ENCODE peak calls at places on chromosome 22, in ten cellular contexts. One of them, this sample, is unnamed.

GRCh38 chr22:30979932-30980331 is 10.9 kb downstream of the TUG1 start:
- DNase-seq in A172: no peak
- DNase-seq in cardiac muscle cell: no peak
- DNase-seq in stimulated activated CD4-positive, alpha-beta T cell treated with anti-CD3 and anti-CD28 coated beads, Interleukin-15, amount 100 ng/mL, for 24 hours: no peak
- DNase-seq in substantia nigra: no peak
- DNase-seq in naive thymus-derived CD8-positive, alpha-beta T cell: no peak
- DNase-seq in head of caudate nucleus: no peak
- DNase-seq in activated T-helper 9 cell treated with anti-CD3 and anti-CD28 coated beads, Interleukin-2, amount 50 U/mL, for 16 hours: no peak
- DNase-seq in DMS 273 treated with DMSO at 0.1 percent for 48 hours: no peak
- DNase-seq in NCI-H1092 treated with DMSO at 0.1 percent for 48 hours: no peak
- DNase-seq in this sample: no peak

GRCh38 chr22:19637405-19638281 is 76.7 kb upstream of the SEPTIN5 start:
- DNase-seq in naive thymus-derived CD8-positive, alpha-beta T cell: no peak
- DNase-seq in activated T-helper 9 cell treated with anti-CD3 and anti-CD28 coated beads, Interleukin-2, amount 50 U/mL, for 16 hours: no peak
- DNase-seq in cardiac muscle cell: no peak
- DNase-seq in substantia nigra: no peak
- DNase-seq in head of caudate nucleus: no peak
- DNase-seq in A172: no peak
- DNase-seq in NCI-H1092 treated with DMSO at 0.1 percent for 48 hours: no peak
- DNase-seq in DMS 273 treated with DMSO at 0.1 percent for 48 hours: no peak
- DNase-seq in stimulated activated CD4-positive, alpha-beta T cell treated with anti-CD3 and anti-CD28 coated beads, Interleukin-15, amount 100 ng/mL, for 24 hours: no peak
- DNase-seq in this sample: no peak

GRCh38 chr22:32810241-32811133 is 9.0 kb downstream of the TIMP3 start:
- DNase-seq in NCI-H1092 treated with DMSO at 0.1 percent for 48 hours: no peak
- DNase-seq in head of caudate nucleus: no peak
- DNase-seq in DMS 273 treated with DMSO at 0.1 percent for 48 hours: no peak
- DNase-seq in cardiac muscle cell: peak; percentile 35
- DNase-seq in substantia nigra: no peak
- DNase-seq in A172: no peak
- DNase-seq in naive thymus-derived CD8-positive, alpha-beta T cell: no peak
- DNase-seq in activated T-helper 9 cell treated with anti-CD3 and anti-CD28 coated beads, Interleukin-2, amount 50 U/mL, for 16 hours: no peak
- DNase-seq in stimulated activated CD4-positive, alpha-beta T cell treated with anti-CD3 and anti-CD28 coated beads, Interleukin-15, amount 100 ng/mL, for 24 hours: no peak
- DNase-seq in this sample: no peak

GRCh38 chr22:29316429-29316828 is 932 bp upstream of the RASL10A start:
- DNase-seq in NCI-H1092 treated with DMSO at 0.1 percent for 48 hours: no peak
- DNase-seq in substantia nigra: no peak
- DNase-seq in DMS 273 treated with DMSO at 0.1 percent for 48 hours: no peak
- DNase-seq in stimulated activated CD4-positive, alpha-beta T cell treated with anti-CD3 and anti-CD28 coated beads, Interleukin-15, amount 100 ng/mL, for 24 hours: no peak
- DNase-seq in naive thymus-derived CD8-positive, alpha-beta T cell: no peak
- DNase-seq in head of caudate nucleus: no peak
- DNase-seq in activated T-helper 9 cell treated with anti-CD3 and anti-CD28 coated beads, Interleukin-2, amount 50 U/mL, for 16 hours: no peak
- DNase-seq in A172: no peak
- DNase-seq in cardiac muscle cell: no peak
- DNase-seq in this sample: no peak

GRCh38 chr22:27662359-27663030 is 139.1 kb downstream of the MN1 start:
- DNase-seq in cardiac muscle cell: no peak
- DNase-seq in naive thymus-derived CD8-positive, alpha-beta T cell: no peak
- DNase-seq in head of caudate nucleus: no peak
- DNase-seq in A172: peak; percentile 7
- DNase-seq in substantia nigra: peak; percentile 38
- DNase-seq in stimulated activated CD4-positive, alpha-beta T cell treated with anti-CD3 and anti-CD28 coated beads, Interleukin-15, amount 100 ng/mL, for 24 hours: no peak
- DNase-seq in activated T-helper 9 cell treated with anti-CD3 and anti-CD28 coated beads, Interleukin-2, amount 50 U/mL, for 16 hours: no peak
- DNase-seq in NCI-H1092 treated with DMSO at 0.1 percent for 48 hours: no peak
- DNase-seq in DMS 273 treated with DMSO at 0.1 percent for 48 hours: no peak
- DNase-seq in this sample: no peak

GRCh38 chr22:27669798-27670599 is 131.6 kb downstream of the MN1 start:
- DNase-seq in activated T-helper 9 cell treated with anti-CD3 and anti-CD28 coated beads, Interleukin-2, amount 50 U/mL, for 16 hours: no peak
- DNase-seq in NCI-H1092 treated with DMSO at 0.1 percent for 48 hours: no peak
- DNase-seq in substantia nigra: no peak
- DNase-seq in A172: peak; percentile 14
- DNase-seq in stimulated activated CD4-positive, alpha-beta T cell treated with anti-CD3 and anti-CD28 coated beads, Interleukin-15, amount 100 ng/mL, for 24 hours: no peak
- DNase-seq in DMS 273 treated with DMSO at 0.1 percent for 48 hours: no peak
- DNase-seq in naive thymus-derived CD8-positive, alpha-beta T cell: no peak
- DNase-seq in cardiac muscle cell: no peak
- DNase-seq in head of caudate nucleus: no peak
- DNase-seq in this sample: no peak

GRCh38 chr22:27580311-27580897 is 221.2 kb downstream of the MN1 start:
- DNase-seq in DMS 273 treated with DMSO at 0.1 percent for 48 hours: no peak
- DNase-seq in cardiac muscle cell: no peak
- DNase-seq in A172: peak; percentile 27
- DNase-seq in naive thymus-derived CD8-positive, alpha-beta T cell: no peak
- DNase-seq in substantia nigra: no peak
- DNase-seq in NCI-H1092 treated with DMSO at 0.1 percent for 48 hours: no peak
- DNase-seq in activated T-helper 9 cell treated with anti-CD3 and anti-CD28 coated beads, Interleukin-2, amount 50 U/mL, for 16 hours: no peak
- DNase-seq in stimulated activated CD4-positive, alpha-beta T cell treated with anti-CD3 and anti-CD28 coated beads, Interleukin-15, amount 100 ng/mL, for 24 hours: peak; percentile 3
- DNase-seq in head of caudate nucleus: no peak
- DNase-seq in this sample: no peak

GRCh38 chr22:33018232-33018864 is 39.8 kb downstream of the SYN3 start:
- DNase-seq in substantia nigra: peak; percentile 58
- DNase-seq in stimulated activated CD4-positive, alpha-beta T cell treated with anti-CD3 and anti-CD28 coated beads, Interleukin-15, amount 100 ng/mL, for 24 hours: peak; percentile 66
- DNase-seq in activated T-helper 9 cell treated with anti-CD3 and anti-CD28 coated beads, Interleukin-2, amount 50 U/mL, for 16 hours: no peak
- DNase-seq in DMS 273 treated with DMSO at 0.1 percent for 48 hours: no peak
- DNase-seq in A172: peak; percentile 38
- DNase-seq in naive thymus-derived CD8-positive, alpha-beta T cell: peak; percentile 9
- DNase-seq in head of caudate nucleus: peak; percentile 78
- DNase-seq in cardiac muscle cell: peak; percentile 66
- DNase-seq in NCI-H1092 treated with DMSO at 0.1 percent for 48 hours: peak; percentile 35
- DNase-seq in this sample: no peak

GRCh38 chr22:30947163-30947820 is 21.3 kb downstream of the MORC2 start:
- DNase-seq in naive thymus-derived CD8-positive, alpha-beta T cell: no peak
- DNase-seq in cardiac muscle cell: no peak
- DNase-seq in DMS 273 treated with DMSO at 0.1 percent for 48 hours: no peak
- DNase-seq in stimulated activated CD4-positive, alpha-beta T cell treated with anti-CD3 and anti-CD28 coated beads, Interleukin-15, amount 100 ng/mL, for 24 hours: no peak
- DNase-seq in head of caudate nucleus: peak; percentile 62
- DNase-seq in substantia nigra: peak; percentile 43
- DNase-seq in A172: no peak
- DNase-seq in NCI-H1092 treated with DMSO at 0.1 percent for 48 hours: peak; percentile 45
- DNase-seq in activated T-helper 9 cell treated with anti-CD3 and anti-CD28 coated beads, Interleukin-2, amount 50 U/mL, for 16 hours: no peak
- DNase-seq in this sample: peak; percentile 28

GRCh38 chr22:31625661-31626426 is 36.2 kb downstream of the PISD start:
- DNase-seq in stimulated activated CD4-positive, alpha-beta T cell treated with anti-CD3 and anti-CD28 coated beads, Interleukin-15, amount 100 ng/mL, for 24 hours: no peak
- DNase-seq in naive thymus-derived CD8-positive, alpha-beta T cell: no peak
- DNase-seq in NCI-H1092 treated with DMSO at 0.1 percent for 48 hours: no peak
- DNase-seq in cardiac muscle cell: peak; percentile 45
- DNase-seq in head of caudate nucleus: peak; percentile 90
- DNase-seq in activated T-helper 9 cell treated with anti-CD3 and anti-CD28 coated beads, Interleukin-2, amount 50 U/mL, for 16 hours: no peak
- DNase-seq in A172: no peak
- DNase-seq in substantia nigra: peak; percentile 60
- DNase-seq in DMS 273 treated with DMSO at 0.1 percent for 48 hours: no peak
- DNase-seq in this sample: peak; percentile 94

GRCh38 chr22:37484115-37485005 is 1.8 kb downstream of the MFNG start:
- DNase-seq in activated T-helper 9 cell treated with anti-CD3 and anti-CD28 coated beads, Interleukin-2, amount 50 U/mL, for 16 hours: peak; percentile 67
- DNase-seq in NCI-H1092 treated with DMSO at 0.1 percent for 48 hours: no peak
- DNase-seq in cardiac muscle cell: no peak
- DNase-seq in substantia nigra: peak; percentile 36
- DNase-seq in naive thymus-derived CD8-positive, alpha-beta T cell: peak; percentile 84
- DNase-seq in stimulated activated CD4-positive, alpha-beta T cell treated with anti-CD3 and anti-CD28 coated beads, Interleukin-15, amount 100 ng/mL, for 24 hours: peak; percentile 92
- DNase-seq in DMS 273 treated with DMSO at 0.1 percent for 48 hours: no peak
- DNase-seq in A172: no peak
- DNase-seq in head of caudate nucleus: peak; percentile 53
- DNase-seq in this sample: no peak

GRCh38 chr22:22907551-22908494 is 20.2 kb downstream of the IGLL5 start:
- DNase-seq in cardiac muscle cell: no peak
- DNase-seq in DMS 273 treated with DMSO at 0.1 percent for 48 hours: no peak
- DNase-seq in NCI-H1092 treated with DMSO at 0.1 percent for 48 hours: no peak
- DNase-seq in substantia nigra: no peak
- DNase-seq in head of caudate nucleus: no peak
- DNase-seq in naive thymus-derived CD8-positive, alpha-beta T cell: no peak
- DNase-seq in A172: no peak
- DNase-seq in stimulated activated CD4-positive, alpha-beta T cell treated with anti-CD3 and anti-CD28 coated beads, Interleukin-15, amount 100 ng/mL, for 24 hours: no peak
- DNase-seq in activated T-helper 9 cell treated with anti-CD3 and anti-CD28 coated beads, Interleukin-2, amount 50 U/mL, for 16 hours: no peak
- DNase-seq in this sample: no peak

GRCh38 chr22:24978308-24978707 is 25.8 kb downstream of the KIAA1671 start:
- DNase-seq in substantia nigra: no peak
- DNase-seq in DMS 273 treated with DMSO at 0.1 percent for 48 hours: no peak
- DNase-seq in stimulated activated CD4-positive, alpha-beta T cell treated with anti-CD3 and anti-CD28 coated beads, Interleukin-15, amount 100 ng/mL, for 24 hours: no peak
- DNase-seq in NCI-H1092 treated with DMSO at 0.1 percent for 48 hours: no peak
- DNase-seq in naive thymus-derived CD8-positive, alpha-beta T cell: no peak
- DNase-seq in cardiac muscle cell: no peak
- DNase-seq in activated T-helper 9 cell treated with anti-CD3 and anti-CD28 coated beads, Interleukin-2, amount 50 U/mL, for 16 hours: no peak
- DNase-seq in A172: no peak
- DNase-seq in head of caudate nucleus: no peak
- DNase-seq in this sample: no peak

GRCh38 chr22:33542722-33543121 is 377.6 kb downstream of the LARGE1 start:
- DNase-seq in stimulated activated CD4-positive, alpha-beta T cell treated with anti-CD3 and anti-CD28 coated beads, Interleukin-15, amount 100 ng/mL, for 24 hours: no peak
- DNase-seq in NCI-H1092 treated with DMSO at 0.1 percent for 48 hours: no peak
- DNase-seq in substantia nigra: no peak
- DNase-seq in naive thymus-derived CD8-positive, alpha-beta T cell: no peak
- DNase-seq in head of caudate nucleus: no peak
- DNase-seq in cardiac muscle cell: no peak
- DNase-seq in A172: no peak
- DNase-seq in activated T-helper 9 cell treated with anti-CD3 and anti-CD28 coated beads, Interleukin-2, amount 50 U/mL, for 16 hours: no peak
- DNase-seq in DMS 273 treated with DMSO at 0.1 percent for 48 hours: no peak
- DNase-seq in this sample: no peak